ENCODE peak calls at places on chromosomes 5 and 9, in four cellular contexts. Y, Z, I and E are unnamed samples.

GRCh38 chr5:120682851-120683250 is 218.8 kb downstream of the PRR16 start:
- DNase-seq in Z (no peak), Y (no peak), I (no peak), E (no peak)

GRCh38 chr9:93299418-93300174 is 115.7 kb downstream of the WNK2 start:
- DNase-seq in Y (no peak), I (peak), Z (peak), E (no peak)

GRCh38 chr5:176364765-176365662 is at the start of gene ARL10:
- DNase-seq in Y (no peak), I (no peak), Z (no peak), E (no peak)

GRCh38 chr9:120109242-120109641 is 470.7 kb downstream of the CDK5RAP2 start:
- DNase-seq in I (no peak), Z (peak), Y (no peak), E (peak)

GRCh38 chr5:90853759-90854515 is 295.3 kb downstream of the ADGRV1 start:
- DNase-seq in Y (no peak), I (no peak), Z (no peak), E (no peak)

GRCh38 chr9:414595-414994 is 199.9 kb downstream of the DOCK8 start:
- DNase-seq in Z (no peak), Y (no peak), I (no peak), E (no peak)

GRCh38 chr5:151127926-151128325 is 29.7 kb downstream of the ANXA6 start:
- DNase-seq in Z (no peak), I (no peak), Y (no peak), E (no peak)

GRCh38 chr9:137264067-137264466 is 8.9 kb downstream of the NELFB start:
- DNase-seq in Y (no peak), Z (no peak), I (no peak), E (no peak)

GRCh38 chr5:87121315-87122170 is 146.1 kb upstream of the RASA1 start:
- DNase-seq in I (no peak), Z (peak), Y (peak), E (peak)

GRCh38 chr5:1568201-1568979 is 44.6 kb upstream of the LPCAT1 start:
- DNase-seq in I (no peak), Z (peak), Y (no peak), E (no peak)

GRCh38 chr5:124634820-124635323 is 111.6 kb downstream of the ZNF608 start:
- DNase-seq in Y (no peak), I (no peak), Z (no peak), E (no peak)

GRCh38 chr9:105206821-105207699 is 37.4 kb upstream of the SLC44A1 start:
- DNase-seq in Z (no peak), Y (no peak), I (no peak), E (no peak)

GRCh38 chr9:136093995-136094881 is 851 bp downstream of the NACC2 start:
- DNase-seq in Z (peak), Y (no peak), I (peak), E (peak)

GRCh38 chr5:41869739-41870620 is at the start of gene OXCT1:
- DNase-seq in I (peak), Y (peak), Z (peak), E (peak)

GRCh38 chr5:133457439-133457838 is 154.9 kb downstream of the FSTL4 start:
- DNase-seq in Z (no peak), I (no peak), Y (no peak), E (no peak)

GRCh38 chr5:54251981-54252380 is 58.4 kb downstream of the ARL15 start:
- DNase-seq in Z (no peak), Y (no peak), I (no peak), E (no peak)

GRCh38 chr5:173454381-173454763 is 126.2 kb upstream of the STC2 start:
- DNase-seq in I (no peak), Y (no peak), Z (peak), E (peak)

GRCh38 chr5:10220253-10220652 is 29.4 kb downstream of the ATPSCKMT start:
- DNase-seq in Z (no peak), Y (no peak), I (no peak), E (no peak)

DNA sequence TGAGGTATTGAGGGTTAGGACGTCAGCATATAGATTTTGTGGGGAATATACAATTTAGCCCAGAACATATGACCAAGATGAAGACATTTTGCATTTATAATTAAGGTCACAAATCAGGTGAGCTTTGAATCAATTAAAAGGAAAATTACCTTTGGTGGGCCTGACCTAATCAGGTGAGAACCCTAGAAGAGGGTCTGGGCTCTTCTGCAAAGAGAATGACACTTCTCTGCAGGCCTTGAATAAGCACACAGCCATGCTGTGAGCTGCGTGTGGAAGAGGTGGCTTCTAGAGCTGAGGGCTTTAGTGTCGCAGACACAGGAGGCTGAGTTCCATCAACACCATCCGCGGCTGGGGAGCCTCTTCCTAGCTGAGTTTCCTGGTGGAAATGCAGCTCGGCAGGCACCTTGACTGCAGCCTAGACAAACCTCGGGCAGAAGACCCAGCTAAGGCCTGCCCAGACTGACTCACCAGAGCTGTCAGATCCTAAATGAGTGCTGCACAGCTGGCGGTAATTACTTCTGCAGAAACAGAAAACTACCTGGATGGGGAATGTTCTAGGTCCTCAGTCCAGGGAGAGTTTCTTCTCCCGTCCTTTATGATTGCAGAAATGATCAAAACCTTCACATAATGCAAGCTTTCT is 287.5 kb upstream of the IRX1 start:
- DNase-seq in Z (no peak), I (no peak), Y (no peak), E (no peak)
- TF ChIP-seq HDAC2 in Z (no peak), I (no peak), Y (no peak), E (no peak)

GRCh38 chr5:96094904-96095303 is 133.3 kb upstream of the ELL2 start:
- DNase-seq in Z (no peak), I (no peak), Y (no peak), E (no peak)
- TF ChIP-seq SMC3 in Z (no peak), I (no peak), Y (no peak), E (no peak)

DNA sequence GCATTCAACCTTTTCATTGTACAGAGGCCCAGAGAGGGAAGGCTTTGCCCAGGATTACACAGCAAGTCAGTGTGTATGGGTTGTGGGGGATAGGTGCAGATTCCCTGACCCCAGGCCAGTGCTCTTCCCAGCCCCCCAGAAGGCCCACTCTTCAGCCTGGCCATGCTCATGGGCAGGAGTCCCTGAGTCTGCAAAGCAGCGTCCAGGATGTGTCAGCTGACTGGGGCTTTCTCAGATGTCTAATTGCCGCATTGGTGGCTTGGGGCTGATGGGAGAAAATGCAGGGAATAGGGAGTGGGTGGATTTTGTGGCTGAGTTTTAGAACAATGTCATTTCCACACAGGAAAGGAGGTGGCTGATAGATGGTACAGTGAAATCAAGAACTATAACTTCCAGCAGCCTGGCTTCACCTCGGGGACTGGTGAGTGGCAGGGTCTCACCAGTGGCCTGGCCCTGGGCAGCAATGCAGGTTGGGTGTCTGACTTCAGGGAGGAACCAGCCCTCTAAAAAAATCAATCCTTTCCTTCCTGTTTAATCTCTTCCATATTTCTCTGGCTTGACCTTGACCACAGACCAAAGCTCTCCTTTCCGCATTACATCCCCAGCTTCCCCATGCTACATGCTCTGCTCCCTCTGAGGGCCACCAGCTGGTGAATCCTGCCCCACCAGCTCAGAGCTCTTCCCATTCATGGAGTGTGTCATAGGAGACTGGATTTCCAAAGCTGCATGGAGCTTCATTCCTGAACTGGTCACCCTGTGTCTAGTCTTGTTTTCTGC is 14.2 kb downstream of the GLIPR2 start:
- DNase-seq in Z (peak), I (no peak), Y (no peak), E (no peak)
- TF ChIP-seq HDAC2 in Z (peak), I (no peak), Y (no peak), E (no peak)

GRCh38 chr9:83477571-83477970 is 60.6 kb downstream of the FRMD3 start:
- DNase-seq in Z (no peak), Y (no peak), I (no peak), E (no peak)
- TF ChIP-seq SMC3 in Z (no peak), Y (no peak), I (no peak), E (no peak)

DNA sequence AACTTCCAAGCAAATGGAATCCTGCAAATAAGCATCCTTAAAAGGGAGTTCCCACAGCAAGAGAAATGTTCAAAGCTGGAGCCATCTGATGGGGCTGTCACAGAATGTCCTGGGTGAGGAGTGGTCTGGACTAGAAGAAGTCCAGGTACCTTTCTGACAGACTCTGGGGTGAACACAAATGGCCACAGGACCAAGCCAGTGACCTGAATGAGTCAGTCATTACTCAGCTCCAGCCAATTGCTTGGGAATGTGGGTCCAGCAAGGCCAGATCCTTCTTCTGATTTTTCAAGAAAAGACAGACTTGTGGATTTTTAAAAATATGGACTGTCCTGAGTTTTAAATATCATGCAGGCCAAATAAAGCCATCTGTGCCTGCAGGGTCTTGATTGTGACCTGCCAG is 30.1 kb downstream of the GALNT10 start:
- DNase-seq in Z (no peak), Y (no peak), I (no peak), E (no peak)
- TF ChIP-seq HDAC2 in Z (no peak), Y (no peak), I (no peak), E (no peak)

GRCh38 chr9:111178361-111179043 is 140.2 kb upstream of the LPAR1 start:
- DNase-seq in Z (no peak), I (no peak), Y (no peak), E (peak)
- TF ChIP-seq SMC3 in Z (no peak), I (no peak), Y (no peak), E (no peak)

GRCh38 chr9:74245871-74246552 is 251.1 kb upstream of the RORB start:
- DNase-seq in Y (no peak), Z (no peak), I (no peak), E (no peak)
- TF ChIP-seq HDAC2 in Y (no peak), Z (no peak), I (no peak), E (no peak)

GRCh38 chr5:115542651-115543364 is 1.8 kb downstream of the FEM1C start:
- DNase-seq in Y (no peak), Z (no peak), I (no peak), E (no peak)

GRCh38 chr5:115541586-115541985 is 3.0 kb downstream of the FEM1C start:
- DNase-seq in Z (peak), Y (no peak), I (no peak), E (no peak)

GRCh38 chr5:115543365-115543700 is 1.2 kb downstream of the FEM1C start:
- DNase-seq in I (no peak), Y (no peak), Z (peak), E (no peak)

GRCh38 chr5:115543931-115544370 is 624 bp downstream of the FEM1C start:
- DNase-seq in Y (no peak), Z (peak), I (no peak), E (peak)

DNA sequence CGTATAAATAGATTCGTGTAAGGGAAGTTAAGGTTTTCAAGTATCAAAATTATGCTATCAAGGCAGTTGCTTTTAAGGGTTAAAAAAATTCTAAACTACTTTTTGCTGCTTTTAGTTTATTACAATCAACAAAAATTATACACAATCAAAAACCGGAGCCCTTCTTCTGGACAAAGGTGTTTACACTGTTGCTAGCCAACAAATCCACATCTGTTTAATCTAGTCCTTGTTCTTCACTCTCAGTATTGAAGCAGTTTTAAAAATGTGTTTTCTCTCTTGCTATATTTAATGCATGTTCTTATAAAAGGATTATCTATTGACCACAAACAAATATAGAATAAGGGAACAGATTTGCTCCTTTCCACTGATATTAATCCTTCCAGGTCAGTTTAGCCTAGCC is 2.5 kb downstream of the FEM1C start:
- DNase-seq in Y (no peak), Z (peak), I (no peak), E (no peak)
- TF ChIP-seq SMC3 in Y (no peak), Z (no peak), I (no peak), E (no peak)

GRCh38 chr5:142472306-142472951 is 147.6 kb upstream of the SPRY4 start:
- DNase-seq in I (peak), Z (peak), Y (no peak), E (peak)
- TF ChIP-seq HDAC2 in I (no peak), Z (no peak), Y (no peak), E (no peak)

DNA sequence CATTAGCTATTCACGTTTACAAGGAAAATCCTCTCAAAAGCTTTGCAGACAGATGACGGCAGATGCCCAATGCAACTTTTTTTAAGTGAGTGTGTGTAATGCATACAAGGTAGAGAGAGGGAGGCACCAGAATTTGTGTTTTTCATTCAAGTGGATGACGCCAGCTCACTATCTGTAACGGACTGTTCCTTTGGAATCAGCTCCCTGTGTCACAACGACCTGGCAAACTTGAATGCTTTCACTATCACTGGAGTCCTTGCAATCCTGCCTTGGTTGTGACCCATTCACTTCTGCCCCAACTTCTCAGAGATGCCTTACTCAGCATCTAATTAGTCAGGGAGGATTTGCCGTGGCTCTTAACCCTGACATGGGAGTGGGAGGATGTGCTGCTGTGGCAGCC is 148.5 kb downstream of the BNC2 start:
- DNase-seq in Z (no peak), I (no peak), Y (no peak), E (no peak)
- TF ChIP-seq SMC3 in Z (no peak), I (no peak), Y (no peak), E (no peak)